ENCODE peak calls at places on chromosomes 2 and 18, in four cellular contexts. Q, Y, D and K are unnamed samples.

GRCh38 chr2:239274391-239275001 is 126.3 kb downstream of the HDAC4 start:
- DNase-seq in Y (peak; percentile 48), Q (no peak), D (peak; percentile 38), K (peak; percentile 65)

GRCh38 chr2:125456851-125457250 is 1199.1 kb upstream of the GYPC start:
- DNase-seq in Y (no peak), D (no peak), Q (no peak), K (no peak)

GRCh38 chr2:43542285-43542933 is 53.4 kb downstream of the THADA start:
- DNase-seq in Q (no peak), D (no peak), Y (no peak), K (no peak)

GRCh38 chr2:8086796-8087479 is 594.9 kb upstream of the ID2 start:
- DNase-seq in Y (peak; percentile 71), Q (no peak), D (no peak), K (no peak)

GRCh38 chr2:73641767-73642062 is 507 bp downstream of the NAT8 start:
- DNase-seq in D (no peak), Q (no peak), Y (no peak), K (no peak)

GRCh38 chr2:239945751-239946569 is 79.2 kb downstream of the NDUFA10 start:
- DNase-seq in D (peak; percentile 32), Q (no peak), Y (no peak), K (no peak)

GRCh38 chr18:75247601-75248421 is 37.2 kb downstream of the TSHZ1 start:
- DNase-seq in D (no peak), Q (no peak), Y (no peak), K (no peak)

GRCh38 chr2:160555420-160555819 is 61.8 kb upstream of the RBMS1 start:
- DNase-seq in Y (no peak), Q (no peak), D (no peak), K (no peak)

GRCh38 chr2:45028276-45028675 is 19.0 kb upstream of the SIX2 start:
- DNase-seq in D (no peak), Y (no peak), Q (no peak), K (no peak)

GRCh38 chr18:74142251-74142650 is 5.4 kb downstream of the FBXO15 start:
- DNase-seq in D (no peak), Y (no peak), Q (no peak), K (no peak)

GRCh38 chr2:74835831-74836674 is 2.1 kb downstream of the HK2 start:
- DNase-seq in Q (no peak), Y (no peak), D (no peak), K (peak; percentile 48)